ENCODE peak calls at places on chromosomes 5 and 9, in five cellular contexts. C, D, K, N and S are unnamed samples.

GRCh38 chr5:116525680-116526079 is 48.9 kb downstream of the SEMA6A start:
- ATAC-seq in C (no peak), D (no peak), K (no peak), N (no peak), S (no peak)

GRCh38 chr9:706073-706472 is 135.4 kb upstream of the DMRT1 start:
- ATAC-seq in C (no peak), D (peak), K (no peak), N (no peak), S (no peak)

GRCh38 chr9:134551657-134552348 is 89.8 kb upstream of the COL5A1 start:
- ATAC-seq in C (no peak), D (peak), K (peak), N (no peak), S (no peak)

GRCh38 chr9:123335986-123336329 is 20.0 kb upstream of the CRB2 start:
- ATAC-seq in C (no peak), D (no peak), K (no peak), N (no peak), S (no peak)

GRCh38 chr9:8600914-8601680 is 801.5 kb upstream of the DMAC1 start:
- ATAC-seq in C (no peak), D (peak), K (no peak), N (no peak), S (no peak)

GRCh38 chr9:133470988-133471387 is 7.9 kb downstream of the SLC2A6 start:
- ATAC-seq in C (no peak), D (peak), K (no peak), N (no peak), S (no peak)

GRCh38 chr9:9605681-9606080 is 1007.1 kb downstream of the PTPRD start:
- ATAC-seq in C (no peak), D (no peak), K (no peak), N (no peak), S (no peak)

GRCh38 chr5:122259995-122260394 is 52.0 kb upstream of the SNCAIP start:
- ATAC-seq in C (no peak), D (no peak), K (peak), N (no peak), S (peak)

GRCh38 chr5:161001604-161002003 is 149.6 kb upstream of the ATP10B start:
- ATAC-seq in C (no peak), D (no peak), K (no peak), N (no peak), S (no peak)

GRCh38 chr9:33250458-33250995 is 10.6 kb downstream of the SPINK4 start:
- ATAC-seq in C (no peak), D (peak), K (no peak), N (no peak), S (no peak)

GRCh38 chr5:78552729-78553341 is 95.7 kb downstream of the LHFPL2 start:
- ATAC-seq in C (no peak), D (no peak), K (no peak), N (no peak), S (no peak)

GRCh38 chr9:98707158-98708102 is 1.3 kb downstream of the GABBR2 start:
- ATAC-seq in C (no peak), D (peak), K (peak), N (no peak), S (no peak)

GRCh38 chr5:1800470-1801060 is 642 bp upstream of the NDUFS6 start:
- ATAC-seq in C (no peak), D (peak), K (no peak), N (peak), S (no peak)

GRCh38 chr5:166354277-166354676 is 1937.2 kb upstream of the WWC1 start:
- ATAC-seq in C (no peak), D (no peak), K (no peak), N (no peak), S (no peak)

GRCh38 chr5:155278524-155278923 is 265.0 kb downstream of the KIF4B start:
- ATAC-seq in C (no peak), D (no peak), K (no peak), N (no peak), S (no peak)

GRCh38 chr5:124773291-124774001 is 27.0 kb upstream of the ZNF608 start:
- ATAC-seq in C (no peak), D (no peak), K (no peak), N (no peak), S (no peak)

GRCh38 chr9:116753389-116753788 is 66.3 kb downstream of the TRIM32 start:
- ATAC-seq in C (no peak), D (no peak), K (no peak), N (no peak), S (no peak)

GRCh38 chr9:87259543-87259942 is 238.1 kb upstream of the DAPK1 start:
- ATAC-seq in C (no peak), D (no peak), K (no peak), N (no peak), S (no peak)

GRCh38 chr5:26700759-26701384 is 337.5 kb downstream of the CDH9 start:
- ATAC-seq in C (no peak), D (peak), K (peak), N (no peak), S (no peak)

GRCh38 chr5:96064905-96065304 is 103.3 kb upstream of the ELL2 start:
- ATAC-seq in C (peak), D (no peak), K (no peak), N (no peak), S (no peak)

GRCh38 chr5:82283893-82284292 is 5.7 kb upstream of the RPS23 start:
- ATAC-seq in C (no peak), D (no peak), K (no peak), N (no peak), S (no peak)

GRCh38 chr9:86604741-86605140 is 250.5 kb upstream of the TUT7 start:
- ATAC-seq in C (no peak), D (no peak), K (no peak), N (no peak), S (no peak)

GRCh38 chr5:180515294-180515693 is 21.1 kb downstream of the CNOT6 start:
- ATAC-seq in C (no peak), D (peak), K (no peak), N (no peak), S (no peak)

GRCh38 chr5:133991171-133991910 is 13.4 kb downstream of the VDAC1 start:
- ATAC-seq in C (no peak), D (no peak), K (no peak), N (no peak), S (no peak)

GRCh38 chr5:36768450-36768849 is 108.1 kb upstream of the NIPBL start:
- ATAC-seq in C (no peak), D (no peak), K (no peak), N (no peak), S (no peak)

GRCh38 chr9:5863092-5863746 is 27.5 kb upstream of the MLANA start:
- ATAC-seq in C (no peak), D (peak), K (no peak), N (no peak), S (no peak)